ENCODE peak calls at places on chromosome 22, in ten cellular contexts. W is trophoblast cell; B is lung; C is AG10803; V is GM04503; D is fibroblast of the aortic adventitia; Y is Right ventricle myocardium inferior; S is activated CD4-positive, alpha-beta T cell treated with anti-CD3 and anti-CD28 coated beads, Interleukin-2, amount 50 U/mL, for 48 hours; I is hypothalamus; T is AG20443. U is an unnamed sample.
A peak's percentile ranks its signal among the peaks of the same experiment; 100 is the strongest.

GRCh38 chr22:31134688-31135087 is 5.6 kb downstream of the PLA2G3 start:
- DNase-seq in Y (no peak), C (no peak), B (no peak), D (no peak), W (no peak), I (no peak), V (no peak), S (no peak), T (no peak), U (no peak)

GRCh38 chr22:25069758-25070461 is 117.4 kb downstream of the KIAA1671 start:
- DNase-seq in W (no peak), V (no peak), D (peak; percentile 21), S (peak; percentile 39), Y (no peak), B (no peak), C (no peak), I (no peak), T (no peak), U (no peak)

GRCh38 chr22:45917146-45917545 is 59.8 kb downstream of the WNT7B start:
- DNase-seq in W (no peak), D (no peak), T (no peak), Y (no peak), I (no peak), V (no peak), S (no peak), C (no peak), B (no peak), U (no peak)

GRCh38 chr22:19555651-19556050 is 31.4 kb upstream of the CLDN5 start:
- DNase-seq in Y (no peak), B (no peak), S (no peak), D (no peak), C (no peak), T (peak; percentile 11), I (no peak), W (no peak), V (no peak), U (no peak)

GRCh38 chr22:17969732-17970131 is 54.6 kb downstream of the MICAL3 start:
- DNase-seq in V (peak; percentile 79), Y (no peak), D (peak; percentile 86), C (peak; percentile 90), W (peak; percentile 95), S (no peak), T (peak; percentile 82), B (no peak), I (no peak), U (no peak)

GRCh38 chr22:44576311-44577260 is 78.6 kb upstream of the RTL6 start:
- DNase-seq in Y (no peak), T (no peak), C (no peak), S (no peak), V (no peak), B (no peak), D (no peak), I (no peak), W (no peak), U (no peak)

GRCh38 chr22:36243996-36244395 is 4.7 kb upstream of the APOL2 start:
- DNase-seq in Y (no peak), I (no peak), W (no peak), T (no peak), D (no peak), V (no peak), S (no peak), C (no peak), B (no peak), U (no peak)

GRCh38 chr22:45208993-45209838 is 31.5 kb downstream of the KIAA0930 start:
- DNase-seq in S (peak; percentile 55), V (peak; percentile 44), W (no peak), D (peak; percentile 70), Y (no peak), B (no peak), I (peak; percentile 92), T (peak; percentile 76), C (peak; percentile 80), U (no peak)